ENCODE peak calls at places on chromosomes 2 and 18, in eight cellular contexts. O, I, M, Z, C, K, X and Y are unnamed samples.

GRCh38 chr18:55110436-55110835 is 151.2 kb upstream of the CCDC68 start:
- DNase-seq in O (peak; percentile 53), I (no peak), M (no peak), Z (peak; percentile 49), C (no peak), K (no peak), X (no peak), Y (no peak)

GRCh38 chr2:112032615-112033457 is 22.2 kb upstream of the TMEM87B start:
- DNase-seq in O (peak; percentile 33), I (no peak), M (no peak), Z (peak; percentile 84), C (no peak), K (no peak), X (no peak), Y (no peak)

GRCh38 chr2:124796647-124797437 is 771.8 kb downstream of the CNTNAP5 start:
- DNase-seq in O (no peak), I (no peak), M (no peak), Z (no peak), C (no peak), K (no peak), X (no peak), Y (no peak)

GRCh38 chr18:10536270-10536669 is 10.4 kb downstream of the NAPG start:
- DNase-seq in O (no peak), I (no peak), M (no peak), Z (no peak), C (no peak), K (no peak), X (no peak), Y (no peak)

GRCh38 chr18:22813648-22814328 is 119.3 kb upstream of the RBBP8 start:
- DNase-seq in O (no peak), I (no peak), M (no peak), Z (peak; percentile 71), C (no peak), K (no peak), X (no peak), Y (no peak)

GRCh38 chr18:21761471-21762115 is 21.0 kb downstream of the MIB1 start:
- DNase-seq in O (no peak), I (no peak), M (peak; percentile 34), Z (no peak), C (no peak), K (no peak), X (no peak), Y (no peak)

GRCh38 chr2:193114827-193115226 is 920.1 kb upstream of the TMEFF2 start:
- DNase-seq in O (no peak), I (no peak), M (no peak), Z (no peak), C (no peak), K (no peak), X (no peak), Y (no peak)

GRCh38 chr2:140893685-140894084 is 1237.1 kb downstream of the LRP1B start:
- DNase-seq in O (no peak), I (no peak), M (no peak), Z (peak; percentile 66), C (no peak), K (no peak), X (no peak), Y (no peak)

GRCh38 chr2:101766871-101767739 is 69.6 kb downstream of the MAP4K4 start:
- DNase-seq in O (no peak), I (no peak), M (no peak), Z (peak; percentile 92), C (no peak), K (no peak), X (no peak), Y (no peak)

GRCh38 chr18:13256444-13257305 is 38.1 kb downstream of the LDLRAD4 start:
- DNase-seq in O (no peak), I (no peak), M (no peak), Z (no peak), C (no peak), K (no peak), X (no peak), Y (no peak)

GRCh38 chr2:99636432-99637034 is 146.7 kb upstream of the REV1 start:
- DNase-seq in O (peak; percentile 92), I (no peak), M (peak; percentile 48), Z (peak; percentile 8), C (peak; percentile 61), K (no peak), X (no peak), Y (no peak)

GRCh38 chr2:109317471-109318090 is 188.6 kb downstream of the SH3RF3 start:
- DNase-seq in O (no peak), I (no peak), M (no peak), Z (no peak), C (no peak), K (no peak), X (no peak), Y (no peak)

GRCh38 chr2:109313343-109313742 is 184.3 kb downstream of the SH3RF3 start:
- DNase-seq in O (no peak), I (no peak), M (no peak), Z (no peak), C (no peak), K (no peak), X (no peak), Y (no peak)

GRCh38 chr2:109316091-109316490 is 187.1 kb downstream of the SH3RF3 start:
- DNase-seq in O (no peak), I (no peak), M (no peak), Z (no peak), C (no peak), K (no peak), X (no peak), Y (no peak)

GRCh38 chr2:109311771-109312170 is 182.8 kb downstream of the SH3RF3 start:
- DNase-seq in O (no peak), I (no peak), M (no peak), Z (no peak), C (no peak), K (no peak), X (no peak), Y (no peak)

DNA sequence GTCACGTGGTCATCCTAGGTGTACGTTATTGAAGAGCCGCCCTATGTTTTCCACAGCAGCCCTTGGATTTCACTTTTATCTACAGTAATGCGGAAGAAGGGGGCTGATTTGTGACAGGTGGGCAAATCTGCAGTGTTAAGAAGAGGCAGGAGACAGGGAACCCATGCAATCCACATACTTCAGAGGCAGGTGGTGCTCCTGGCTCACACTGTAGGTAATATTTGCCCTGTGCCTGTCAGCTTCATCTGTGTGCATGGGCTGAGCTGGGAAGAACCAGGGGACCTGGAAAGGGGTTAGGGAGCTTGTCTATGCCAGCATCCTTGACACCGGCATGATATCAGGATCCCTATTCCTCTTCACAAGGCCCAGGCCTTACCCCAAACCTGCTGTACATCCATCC is 183.9 kb downstream of the SH3RF3 start:
- DNase-seq in O (no peak), I (no peak), M (no peak), Z (no peak), C (no peak), K (no peak), X (no peak), Y (no peak)
- TF ChIP-seq CTCF in O (no peak), I (no peak), M (no peak), Z (no peak), C (no peak), K (no peak), X (no peak), Y (no peak)

GRCh38 chr2:231932985-231933915 is 7.1 kb upstream of the NPPC start:
- DNase-seq in O (no peak), I (no peak), M (no peak), Z (no peak), C (no peak), K (no peak), X (no peak), Y (no peak)

GRCh38 chr2:231931481-231931915 is 5.3 kb upstream of the NPPC start:
- DNase-seq in O (no peak), I (no peak), M (no peak), Z (no peak), C (no peak), K (no peak), X (no peak), Y (no peak)

GRCh38 chr2:231930601-231931281 is 4.5 kb upstream of the NPPC start:
- DNase-seq in O (peak; percentile 65), I (no peak), M (no peak), Z (peak; percentile 29), C (no peak), K (no peak), X (no peak), Y (no peak)

GRCh38 chr2:231933916-231934401 is 7.8 kb upstream of the NPPC start:
- DNase-seq in O (peak; percentile 73), I (no peak), M (peak; percentile 69), Z (no peak), C (no peak), K (no peak), X (no peak), Y (no peak)

GRCh38 chr2:231932711-231932970 is 6.4 kb upstream of the NPPC start:
- DNase-seq in O (no peak), I (no peak), M (no peak), Z (no peak), C (no peak), K (no peak), X (no peak), Y (no peak)
- TF ChIP-seq CTCF in O (no peak), I (no peak), M (no peak), Z (no peak), C (no peak), K (no peak), X (no peak), Y (no peak)

GRCh38 chr18:25352629-25353005 is 651 bp upstream of the ZNF521 start:
- DNase-seq in O (no peak), I (no peak), M (no peak), Z (no peak), C (no peak), K (no peak), X (no peak), Y (no peak)

GRCh38 chr18:25351280-25351772 is 640 bp downstream of the ZNF521 start:
- DNase-seq in O (no peak), I (no peak), M (no peak), Z (peak; percentile 6), C (no peak), K (no peak), X (no peak), Y (no peak)

GRCh38 chr18:25353080-25353479 is 1.1 kb upstream of the ZNF521 start:
- DNase-seq in O (no peak), I (no peak), M (no peak), Z (no peak), C (no peak), K (no peak), X (no peak), Y (no peak)

GRCh38 chr18:25350561-25351201 is 1.3 kb downstream of the ZNF521 start:
- DNase-seq in O (peak; percentile 59), I (no peak), M (peak; percentile 47), Z (peak; percentile 48), C (peak; percentile 34), K (no peak), X (peak; percentile 17), Y (no peak)

GRCh38 chr18:25351773-25352628 is at the start of gene ZNF521:
- DNase-seq in O (peak; percentile 89), I (peak; percentile 17), M (peak; percentile 88), Z (peak; percentile 84), C (peak; percentile 82), K (no peak), X (peak; percentile 79), Y (peak; percentile 58)
- TF ChIP-seq CTCF in O (peak; percentile 18), I (no peak), M (no peak), Z (peak; percentile 38), C (no peak), K (no peak), X (no peak), Y (no peak)

DNA sequence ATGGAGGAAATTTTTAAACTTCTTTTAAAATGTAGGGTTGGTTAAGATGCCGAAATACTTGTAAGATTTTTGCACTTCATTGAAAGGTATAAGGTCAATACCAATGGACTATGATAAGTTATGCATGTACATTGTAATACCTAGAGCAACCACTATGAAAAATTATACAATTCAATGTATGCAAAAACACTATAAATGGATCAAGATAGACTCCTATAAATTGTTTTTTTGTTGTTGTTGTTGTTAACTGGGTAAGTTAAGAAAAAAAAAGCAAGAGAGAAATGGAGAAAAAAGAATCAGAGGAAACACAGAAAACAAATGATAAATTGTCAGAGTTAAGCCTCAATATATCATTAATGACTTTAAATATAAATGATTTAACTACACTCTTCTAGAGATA is 421.2 kb downstream of the TMEM182 start:
- DNase-seq in O (no peak), I (no peak), M (no peak), Z (no peak), C (no peak), K (no peak), X (no peak), Y (no peak)
- TF ChIP-seq CTCF in O (no peak), I (no peak), M (peak; percentile 80), Z (peak; percentile 1), C (no peak), K (no peak), X (no peak), Y (no peak)